ENCODE peak calls at places on chromosome 10, in nine cellular contexts. One of them, this sample, is unnamed.

GRCh38 chr10:132308588-132309451 is 1.1 kb upstream of the STK32C start:
- DNase-seq in fibroblast of mammary gland: no peak
- DNase-seq in MV-4-11: peak; percentile 35
- DNase-seq in neural crest cell: peak; percentile 28
- DNase-seq in right lobe of liver: peak; percentile 52
- DNase-seq in astrocyte of the spinal cord: no peak
- DNase-seq in T follicular helper cell: no peak
- DNase-seq in GM18507: no peak
- DNase-seq in stimulated activated CD8-positive, alpha-beta memory T cell treated with anti-CD3 and anti-CD28 coated beads, Interleukin-7, amount 100 ng/mL, for 48 hours: no peak
- DNase-seq in this sample: no peak

GRCh38 chr10:108789911-108790310 is 1133.4 kb downstream of the XPNPEP1 start:
- DNase-seq in fibroblast of mammary gland: peak; percentile 88
- DNase-seq in GM18507: no peak
- DNase-seq in stimulated activated CD8-positive, alpha-beta memory T cell treated with anti-CD3 and anti-CD28 coated beads, Interleukin-7, amount 100 ng/mL, for 48 hours: no peak
- DNase-seq in neural crest cell: no peak
- DNase-seq in T follicular helper cell: no peak
- DNase-seq in MV-4-11: no peak
- DNase-seq in astrocyte of the spinal cord: peak; percentile 71
- DNase-seq in right lobe of liver: no peak
- DNase-seq in this sample: no peak

GRCh38 chr10:91006001-91006751 is 85.3 kb upstream of the ANKRD1 start:
- DNase-seq in stimulated activated CD8-positive, alpha-beta memory T cell treated with anti-CD3 and anti-CD28 coated beads, Interleukin-7, amount 100 ng/mL, for 48 hours: no peak
- DNase-seq in MV-4-11: peak; percentile 57
- DNase-seq in right lobe of liver: peak; percentile 71
- DNase-seq in fibroblast of mammary gland: peak; percentile 84
- DNase-seq in neural crest cell: peak; percentile 62
- DNase-seq in astrocyte of the spinal cord: peak; percentile 79
- DNase-seq in T follicular helper cell: peak; percentile 45
- DNase-seq in GM18507: peak; percentile 23
- DNase-seq in this sample: peak; percentile 36

GRCh38 chr10:3076138-3076537 is 8.8 kb downstream of the PFKP start:
- DNase-seq in GM18507: no peak
- DNase-seq in stimulated activated CD8-positive, alpha-beta memory T cell treated with anti-CD3 and anti-CD28 coated beads, Interleukin-7, amount 100 ng/mL, for 48 hours: no peak
- DNase-seq in T follicular helper cell: no peak
- DNase-seq in right lobe of liver: no peak
- DNase-seq in fibroblast of mammary gland: no peak
- DNase-seq in astrocyte of the spinal cord: no peak
- DNase-seq in MV-4-11: no peak
- DNase-seq in neural crest cell: no peak
- DNase-seq in this sample: no peak

GRCh38 chr10:15399060-15399661 is 28.1 kb upstream of the FAM171A1 start:
- DNase-seq in stimulated activated CD8-positive, alpha-beta memory T cell treated with anti-CD3 and anti-CD28 coated beads, Interleukin-7, amount 100 ng/mL, for 48 hours: no peak
- DNase-seq in right lobe of liver: no peak
- DNase-seq in T follicular helper cell: no peak
- DNase-seq in fibroblast of mammary gland: no peak
- DNase-seq in neural crest cell: no peak
- DNase-seq in astrocyte of the spinal cord: no peak
- DNase-seq in MV-4-11: no peak
- DNase-seq in GM18507: no peak
- DNase-seq in this sample: no peak

GRCh38 chr10:131857156-131858117 is 43.4 kb upstream of the PPP2R2D start:
- DNase-seq in T follicular helper cell: no peak
- DNase-seq in right lobe of liver: peak; percentile 26
- DNase-seq in GM18507: no peak
- DNase-seq in astrocyte of the spinal cord: no peak
- DNase-seq in MV-4-11: no peak
- DNase-seq in stimulated activated CD8-positive, alpha-beta memory T cell treated with anti-CD3 and anti-CD28 coated beads, Interleukin-7, amount 100 ng/mL, for 48 hours: no peak
- DNase-seq in neural crest cell: no peak
- DNase-seq in fibroblast of mammary gland: no peak
- DNase-seq in this sample: no peak

GRCh38 chr10:112953760-112954159 is 3.7 kb downstream of the TCF7L2 start:
- DNase-seq in neural crest cell: no peak
- DNase-seq in astrocyte of the spinal cord: peak; percentile 52
- DNase-seq in fibroblast of mammary gland: peak; percentile 77
- DNase-seq in GM18507: no peak
- DNase-seq in T follicular helper cell: no peak
- DNase-seq in stimulated activated CD8-positive, alpha-beta memory T cell treated with anti-CD3 and anti-CD28 coated beads, Interleukin-7, amount 100 ng/mL, for 48 hours: no peak
- DNase-seq in right lobe of liver: no peak
- DNase-seq in MV-4-11: no peak
- DNase-seq in this sample: no peak

GRCh38 chr10:126561499-126562208 is 108.8 kb downstream of the C10orf90 start:
- DNase-seq in MV-4-11: no peak
- DNase-seq in GM18507: no peak
- DNase-seq in right lobe of liver: no peak
- DNase-seq in neural crest cell: peak; percentile 17
- DNase-seq in stimulated activated CD8-positive, alpha-beta memory T cell treated with anti-CD3 and anti-CD28 coated beads, Interleukin-7, amount 100 ng/mL, for 48 hours: no peak
- DNase-seq in fibroblast of mammary gland: no peak
- DNase-seq in T follicular helper cell: no peak
- DNase-seq in astrocyte of the spinal cord: no peak
- DNase-seq in this sample: no peak

This sample was measured in D341Med.